ENCODE peak calls at places on chromosome 15, in six cellular contexts. I is H9, K is IMR-90, W is mesenchymal stem cell, X is H1, C is trophoblast cell. V is an unnamed sample.

GRCh38 chr15:40498418-40498817 is 27.6 kb downstream of the CHST14 start:
- DNase-seq in C (no peak), W (no peak), I (no peak), K (peak), X (no peak), V (no peak)

GRCh38 chr15:29034593-29035364 is 149.0 kb downstream of the APBA2 start:
- DNase-seq in C (no peak), I (peak), X (no peak), W (no peak), K (no peak), V (no peak)

GRCh38 chr15:74793135-74794028 is 11.5 kb downstream of the CSK start:
- DNase-seq in C (no peak), I (no peak), W (peak), K (no peak), X (no peak), V (no peak)

GRCh38 chr15:36885709-36886108 is 214.6 kb downstream of the MEIS2 start:
- DNase-seq in I (no peak), X (no peak), W (no peak), C (no peak), K (no peak), V (no peak)

GRCh38 chr15:23566070-23567050 is 886 bp downstream of the MKRN3 start:
- DNase-seq in I (no peak), W (no peak), X (no peak), K (no peak), C (peak), V (no peak)

GRCh38 chr15:56244237-56244810 is 645 bp upstream of the RFX7 start:
- DNase-seq in C (no peak), K (peak), W (peak), I (peak), X (peak), V (peak)

GRCh38 chr15:48677821-48678220 is 32.3 kb upstream of the FBN1 start:
- DNase-seq in X (no peak), W (no peak), C (peak), I (no peak), K (no peak), V (no peak)

GRCh38 chr15:68586274-68586961 is 7.6 kb downstream of the CORO2B start:
- DNase-seq in W (peak), K (peak), C (no peak), I (no peak), X (no peak), V (no peak)

GRCh38 chr15:66724732-66725467 is 22.9 kb downstream of the SMAD6 start:
- DNase-seq in C (no peak), I (no peak), X (no peak), W (no peak), K (no peak), V (no peak)

GRCh38 chr15:101694261-101694660 is 30.0 kb downstream of the TARS3 start:
- DNase-seq in X (no peak), W (no peak), C (no peak), K (no peak), I (peak), V (no peak)

GRCh38 chr15:77311618-77312398 is 108.1 kb downstream of the PEAK1 start:
- DNase-seq in I (no peak), K (no peak), C (no peak), W (no peak), X (no peak), V (no peak)

GRCh38 chr15:43538091-43538490 is 20.7 kb downstream of the MAP1A start:
- DNase-seq in K (no peak), I (no peak), X (no peak), C (no peak), W (no peak), V (no peak)

GRCh38 chr15:66765478-66766281 is 63.6 kb downstream of the SMAD6 start:
- DNase-seq in I (no peak), X (no peak), C (no peak), W (peak), K (no peak), V (no peak)

GRCh38 chr15:66164788-66165187 is 88.8 kb downstream of the MEGF11 start:
- DNase-seq in W (no peak), X (no peak), I (no peak), K (no peak), C (no peak), V (no peak)

GRCh38 chr15:51726302-51727073 is 11.0 kb downstream of the LYSMD2 start:
- DNase-seq in I (peak), X (peak), W (peak), K (peak), C (peak), V (peak)

GRCh38 chr15:51100785-51101489 is 6.2 kb upstream of the TNFAIP8L3 start:
- DNase-seq in C (peak), I (no peak), X (no peak), W (no peak), K (no peak), V (no peak)

GRCh38 chr15:89150762-89151305 is 62.6 kb downstream of the ABHD2 start:
- DNase-seq in W (no peak), X (no peak), C (no peak), K (no peak), I (no peak), V (no peak)

GRCh38 chr15:83769411-83769960 is 115.6 kb downstream of the ADAMTSL3 start:
- DNase-seq in C (no peak), I (no peak), W (no peak), K (no peak), X (no peak), V (no peak)

GRCh38 chr15:91271565-91272153 is 171.6 kb downstream of the SV2B start:
- DNase-seq in I (peak), K (peak), W (peak), C (peak), X (peak), V (peak)

GRCh38 chr15:56428821-56429458 is 36.0 kb downstream of the MNS1 start:
- DNase-seq in C (no peak), X (no peak), K (peak), I (no peak), W (peak), V (peak)

GRCh38 chr15:33296050-33296449 is 14.7 kb upstream of the RYR3 start:
- DNase-seq in I (no peak), C (no peak), X (no peak), W (no peak), K (no peak), V (no peak)

GRCh38 chr15:85687329-85687728 is 107.4 kb downstream of the KLHL25 start:
- DNase-seq in I (no peak), W (no peak), K (no peak), C (no peak), X (no peak), V (no peak)
- H3K27ac ChIP-seq in I (no peak), W (no peak), K (no peak), C (no peak), X (no peak), V (no peak)

GRCh38 chr15:55186331-55186730 is 10.4 kb downstream of the RSL24D1 start:
- DNase-seq in K (no peak), W (no peak), I (no peak), C (no peak), X (no peak), V (no peak)

GRCh38 chr15:55183679-55184078 is 13.1 kb downstream of the RSL24D1 start:
- DNase-seq in C (no peak), K (peak), I (no peak), X (no peak), W (no peak), V (no peak)
- H3K4me2 ChIP-seq in C (no peak), K (no peak), I (no peak), X (no peak), W (no peak), V (no peak)

DNA sequence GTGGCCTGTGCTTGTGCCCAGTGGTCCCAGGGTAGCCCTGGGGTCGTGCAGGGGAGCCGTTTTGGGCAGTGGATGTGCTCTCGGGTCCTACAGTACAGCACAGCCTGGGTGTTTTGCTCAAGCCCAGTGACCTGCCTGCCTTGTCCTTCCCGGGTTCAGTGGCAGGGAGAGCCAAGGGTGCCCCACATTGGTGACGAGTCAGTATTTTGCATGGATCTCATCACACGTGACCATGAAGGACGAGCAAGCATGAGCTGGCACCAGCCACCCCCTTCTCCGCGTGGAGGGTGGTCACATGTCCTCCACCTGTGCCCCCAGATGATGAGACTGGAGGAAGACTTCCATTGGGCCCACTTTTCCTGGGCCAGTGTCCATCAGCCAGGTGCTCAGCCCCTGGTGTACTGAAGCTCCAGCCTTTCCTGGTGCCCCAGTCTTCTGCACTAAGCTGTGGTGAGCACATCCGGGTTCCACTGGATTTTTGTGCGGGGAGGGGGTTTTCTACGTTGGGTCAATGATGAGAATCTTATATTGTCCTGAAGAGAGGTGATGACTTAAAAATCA is 197.5 kb downstream of the UBE3A start:
- DNase-seq in X (no peak), W (no peak), I (no peak), K (no peak), C (no peak), V (no peak)
- H4K91ac ChIP-seq in X (no peak), W (no peak), I (no peak), K (no peak), C (no peak), V (no peak)

GRCh38 chr15:63554337-63554927 is 42.8 kb upstream of the FBXL22 start:
- DNase-seq in K (peak), X (no peak), W (peak), I (no peak), C (no peak), V (no peak)
- H3K27ac ChIP-seq in K (peak), X (no peak), W (peak), I (no peak), C (no peak), V (no peak)

DNA sequence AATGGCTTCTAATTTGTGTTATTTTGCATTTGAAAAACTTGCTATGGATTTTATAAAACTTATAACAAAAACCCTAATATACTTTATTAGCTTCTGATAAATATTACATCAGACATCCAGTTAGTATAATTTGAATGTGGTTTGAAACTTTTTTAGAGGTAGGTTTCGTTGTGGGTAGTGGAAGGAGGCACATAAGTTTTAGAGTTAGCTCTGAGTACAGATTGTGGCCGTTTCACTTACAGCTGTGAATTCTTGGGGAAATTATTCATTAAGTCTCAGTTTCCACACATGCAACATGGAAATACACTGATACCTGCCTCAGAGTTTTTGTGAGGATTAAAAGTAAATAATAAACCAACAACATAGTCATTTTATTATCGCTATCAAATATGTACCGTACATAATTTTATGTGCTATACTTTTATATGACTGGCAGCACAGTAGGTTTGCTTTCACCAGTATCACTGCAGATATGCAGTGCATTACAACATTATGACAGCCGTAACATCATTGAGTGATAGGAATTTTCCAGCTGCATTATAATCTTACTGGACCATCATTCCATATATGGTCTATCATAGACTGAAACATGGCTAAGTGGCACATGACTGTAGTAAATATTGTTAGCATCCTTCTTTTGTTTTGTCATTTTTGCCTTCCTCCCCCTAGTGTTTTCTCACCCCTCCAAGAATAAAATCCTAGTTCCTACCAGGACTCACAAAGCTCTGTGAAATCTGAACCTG is 175.6 kb downstream of the AKAP13 start:
- DNase-seq in W (no peak), K (no peak), X (no peak), I (no peak), C (no peak), V (no peak)
- H3K4me2 ChIP-seq in W (no peak), K (no peak), X (no peak), I (no peak), C (no peak), V (no peak)

DNA sequence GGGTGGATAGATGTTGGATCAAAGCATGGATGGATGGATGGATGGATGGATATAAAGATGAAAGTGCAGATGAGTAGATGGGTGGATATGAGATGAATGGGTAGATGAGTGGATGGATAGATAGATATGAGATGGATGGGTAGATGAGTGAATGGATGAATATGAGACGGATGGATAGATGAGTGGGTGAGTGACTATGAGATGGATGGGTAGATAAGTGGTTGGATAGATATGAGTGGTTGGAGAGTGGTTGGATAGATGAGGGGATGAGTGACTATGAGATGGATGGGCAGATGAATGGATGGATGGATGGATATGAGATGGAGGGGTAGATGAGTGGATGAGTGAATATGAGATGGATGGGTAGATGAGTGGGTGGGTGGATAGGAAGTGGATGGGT is 204.6 kb upstream of the TLE3 start:
- DNase-seq in C (no peak), I (no peak), K (no peak), X (no peak), W (no peak), V (no peak)
- H4K91ac ChIP-seq in C (no peak), I (no peak), K (no peak), X (no peak), W (no peak), V (no peak)

DNA sequence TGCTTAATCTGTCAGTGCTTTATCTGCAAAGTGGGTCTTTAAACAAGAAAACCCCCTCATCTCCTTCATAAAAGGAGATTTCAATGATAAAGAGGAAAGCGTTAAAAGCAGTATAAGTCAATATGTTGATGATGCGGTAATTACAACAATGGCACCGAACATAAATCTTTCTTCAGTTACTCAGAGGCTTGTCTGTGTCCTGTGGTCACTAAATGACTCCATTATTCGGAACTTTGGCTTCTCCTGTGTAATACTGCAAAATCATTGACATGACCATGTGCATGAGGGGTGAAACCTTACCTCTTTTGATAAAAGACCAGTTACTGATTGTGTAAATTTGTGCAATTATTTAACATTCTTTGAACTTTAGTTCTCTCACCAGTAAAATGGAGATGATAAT is 4.8 kb upstream of the USP3 start:
- DNase-seq in X (no peak), C (no peak), I (no peak), K (no peak), W (no peak), V (no peak)
- H3K27ac ChIP-seq in X (no peak), C (no peak), I (no peak), K (no peak), W (no peak), V (no peak)

GRCh38 chr15:38263996-38264395 is 11.4 kb downstream of the SPRED1 start:
- DNase-seq in C (no peak), I (no peak), X (no peak), K (peak), W (peak), V (no peak)

GRCh38 chr15:38259134-38259533 is 6.5 kb downstream of the SPRED1 start:
- DNase-seq in K (no peak), W (no peak), C (no peak), I (no peak), X (no peak), V (no peak)

GRCh38 chr15:38255690-38256089 is 3.1 kb downstream of the SPRED1 start:
- DNase-seq in X (no peak), W (no peak), C (no peak), I (no peak), K (no peak), V (no peak)

GRCh38 chr15:38257676-38258075 is 5.0 kb downstream of the SPRED1 start:
- DNase-seq in W (no peak), C (no peak), I (no peak), X (no peak), K (no peak), V (no peak)

GRCh38 chr15:38260077-38260476 is 7.4 kb downstream of the SPRED1 start:
- DNase-seq in I (no peak), W (peak), C (no peak), K (peak), X (no peak), V (no peak)
- H3K4me2 ChIP-seq in I (no peak), W (no peak), C (no peak), K (peak), X (no peak), V (no peak)

V was measured in neuronal stem cell.